ENCODE peak calls at places on chromosomes 2 and 18, in six cellular contexts. X, Q, F, I, E and O are unnamed samples.

GRCh38 chr2:76415821-76416220 is 705.1 kb upstream of the GCFC2 start:
- DNase-seq in X (no peak), Q (no peak), F (no peak), I (no peak), E (no peak), O (no peak)

GRCh38 chr2:46163804-46164569 is 133.2 kb upstream of the EPAS1 start:
- DNase-seq in X (no peak), Q (no peak), F (no peak), I (no peak), E (no peak), O (no peak)

GRCh38 chr18:55585586-55586521 is 2.1 kb downstream of the TCF4 start:
- DNase-seq in X (peak), Q (no peak), F (no peak), I (peak), E (peak), O (peak)

GRCh38 chr2:68059769-68060525 is 2.9 kb downstream of the C1D start:
- DNase-seq in X (no peak), Q (no peak), F (no peak), I (no peak), E (no peak), O (no peak)

GRCh38 chr2:47119001-47119400 is 36.1 kb downstream of the STPG4 start:
- DNase-seq in X (no peak), Q (peak), F (peak), I (no peak), E (no peak), O (no peak)

GRCh38 chr2:11647834-11648600 is 22.0 kb downstream of the NTSR2 start:
- DNase-seq in X (no peak), Q (no peak), F (no peak), I (no peak), E (no peak), O (no peak)

GRCh38 chr2:151878655-151879563 is 50.7 kb upstream of the ARL5A start:
- DNase-seq in X (no peak), Q (no peak), F (no peak), I (no peak), E (no peak), O (no peak)

GRCh38 chr2:85414761-85415498 is 3.6 kb upstream of the SH2D6 start:
- DNase-seq in X (no peak), Q (no peak), F (no peak), I (no peak), E (no peak), O (no peak)

GRCh38 chr2:112790305-112790704 is 6.0 kb upstream of the IL1A start:
- DNase-seq in X (no peak), Q (peak), F (no peak), I (no peak), E (no peak), O (no peak)

GRCh38 chr2:234593636-234594035 is 96.8 kb upstream of the ARL4C start:
- DNase-seq in X (no peak), Q (no peak), F (no peak), I (no peak), E (no peak), O (no peak)

GRCh38 chr2:61014805-61015204 is 2.7 kb upstream of the PEX13 start:
- DNase-seq in X (no peak), Q (no peak), F (no peak), I (no peak), E (no peak), O (no peak)

GRCh38 chr2:15116830-15117229 is 444.3 kb downstream of the NBAS start:
- DNase-seq in X (no peak), Q (no peak), F (no peak), I (no peak), E (no peak), O (no peak)

GRCh38 chr18:75391275-75392115 is 36.0 kb downstream of the SMIM21 start:
- DNase-seq in X (no peak), Q (no peak), F (no peak), I (no peak), E (no peak), O (no peak)

GRCh38 chr18:48609820-48610815 is 71.3 kb downstream of the CTIF start:
- DNase-seq in X (no peak), Q (no peak), F (peak), I (no peak), E (no peak), O (no peak)

GRCh38 chr2:16925145-16925544 is 259.5 kb upstream of the CYRIA start:
- DNase-seq in X (no peak), Q (no peak), F (no peak), I (no peak), E (no peak), O (no peak)

GRCh38 chr2:164913011-164913410 is 42.3 kb downstream of the SLC38A11 start:
- DNase-seq in X (no peak), Q (no peak), F (no peak), I (no peak), E (no peak), O (no peak)

GRCh38 chr2:148999451-148999891 is 39.0 kb upstream of the LYPD6B start:
- DNase-seq in X (no peak), Q (peak), F (no peak), I (no peak), E (no peak), O (no peak)

GRCh38 chr2:176879596-176879995 is 333.0 kb upstream of the HNRNPA3 start:
- DNase-seq in X (no peak), Q (no peak), F (no peak), I (no peak), E (peak), O (no peak)

GRCh38 chr18:49476664-49477411 is 10.2 kb downstream of the C18orf32 start:
- DNase-seq in X (no peak), Q (no peak), F (peak), I (no peak), E (no peak), O (no peak)

GRCh38 chr2:189127756-189128155 is 51.8 kb downstream of the COL5A2 start:
- DNase-seq in X (no peak), Q (no peak), F (no peak), I (no peak), E (no peak), O (no peak)

GRCh38 chr2:37623971-37624897 is 47.2 kb downstream of the CDC42EP3 start:
- DNase-seq in X (no peak), Q (no peak), F (no peak), I (no peak), E (no peak), O (no peak)

GRCh38 chr2:237171396-237171795 is 85.7 kb downstream of the COPS8 start:
- DNase-seq in X (no peak), Q (peak), F (peak), I (no peak), E (no peak), O (no peak)

GRCh38 chr2:8004250-8004681 is 677.6 kb upstream of the ID2 start:
- DNase-seq in X (no peak), Q (peak), F (peak), I (peak), E (no peak), O (no peak)

GRCh38 chr2:239781461-239781860 is 243.7 kb downstream of the NDUFA10 start:
- DNase-seq in X (no peak), Q (no peak), F (no peak), I (no peak), E (no peak), O (no peak)

GRCh38 chr2:71949537-71949798 is 198.2 kb downstream of the CYP26B1 start:
- DNase-seq in X (no peak), Q (no peak), F (no peak), I (no peak), E (no peak), O (no peak)

GRCh38 chr18:8165095-8165494 is 444.1 kb upstream of the RAB12 start:
- DNase-seq in X (no peak), Q (no peak), F (no peak), I (no peak), E (no peak), O (no peak)

GRCh38 chr2:217827430-217828201 is 175.2 kb downstream of the TNS1 start:
- DNase-seq in X (no peak), Q (peak), F (no peak), I (no peak), E (no peak), O (no peak)

GRCh38 chr2:70647873-70648481 is 94.4 kb upstream of the TGFA start:
- DNase-seq in X (peak), Q (peak), F (no peak), I (peak), E (peak), O (peak)

GRCh38 chr18:3511980-3512379 is 62.0 kb downstream of the TGIF1 start:
- DNase-seq in X (no peak), Q (peak), F (peak), I (no peak), E (no peak), O (no peak)

GRCh38 chr2:204967199-204967995 is 422.1 kb downstream of the PARD3B start:
- DNase-seq in X (no peak), Q (no peak), F (no peak), I (no peak), E (no peak), O (no peak)

GRCh38 chr2:217899231-217900009 is 103.4 kb downstream of the TNS1 start:
- DNase-seq in X (peak), Q (peak), F (peak), I (no peak), E (peak), O (peak)

GRCh38 chr2:232367591-232368233 is 10.8 kb upstream of the ALPP start:
- DNase-seq in X (no peak), Q (no peak), F (no peak), I (no peak), E (peak), O (no peak)

GRCh38 chr18:48161201-48161910 is 230.9 kb upstream of the SMAD2 start:
- DNase-seq in X (peak), Q (peak), F (peak), I (no peak), E (peak), O (no peak)

GRCh38 chr2:205511221-205511620 is 171.1 kb upstream of the NRP2 start:
- DNase-seq in X (no peak), Q (no peak), F (no peak), I (no peak), E (no peak), O (no peak)